ENCODE peak calls at places on chromosome 17, in five cellular contexts. R is activated gamma-delta T cell treated with anti-CD3 and anti-CD28 coated beads, Interleukin-2, amount 50 U/mL, for 16 hours; K is activated effector memory CD4-positive, alpha-beta T cell treated with anti-CD3 and anti-CD28 coated beads, Interleukin-2, amount 50 U/mL, for 16 hours; O is left lung; P is astrocyte of the spinal cord. W is an unnamed sample.

GRCh38 chr17:17320188-17320910 is 17.2 kb downstream of the NT5M start:
- DNase-seq in R (no peak), K (no peak), P (no peak), O (no peak), W (no peak)

GRCh38 chr17:258906-259305 is 77.5 kb upstream of the DOC2B start:
- DNase-seq in K (peak; percentile 24), R (no peak), O (peak; percentile 61), P (no peak), W (no peak)

GRCh38 chr17:80005360-80006338 is 30.0 kb downstream of the TBC1D16 start:
- DNase-seq in O (peak; percentile 83), R (peak; percentile 44), K (peak; percentile 81), P (peak; percentile 33), W (peak; percentile 53)

GRCh38 chr17:17062356-17062755 is 20.1 kb downstream of the MPRIP start:
- DNase-seq in R (no peak), P (no peak), K (peak; percentile 50), O (no peak), W (peak; percentile 73)

GRCh38 chr17:66331038-66331816 is 28.8 kb downstream of the PRKCA start:
- DNase-seq in P (no peak), R (no peak), O (no peak), K (no peak), W (no peak)

GRCh38 chr17:8173871-8174322 is 2.3 kb downstream of the TMEM107 start:
- DNase-seq in O (no peak), K (no peak), P (no peak), R (no peak), W (no peak)

GRCh38 chr17:51427259-51428255 is 167.2 kb downstream of the UTP18 start:
- DNase-seq in O (no peak), K (peak; percentile 89), R (peak; percentile 20), P (no peak), W (no peak)

GRCh38 chr17:5226940-5227878 is 7.5 kb downstream of the SCIMP start:
- DNase-seq in P (no peak), R (peak; percentile 52), K (no peak), O (no peak), W (no peak)

GRCh38 chr17:79836952-79837887 is 2.0 kb downstream of the CBX4 start:
- DNase-seq in P (peak; percentile 62), R (peak; percentile 29), K (peak; percentile 76), O (peak; percentile 93), W (no peak)

GRCh38 chr17:45244725-45245656 is 16.9 kb downstream of the SPATA32 start:
- DNase-seq in R (no peak), O (no peak), K (no peak), P (no peak), W (no peak)

GRCh38 chr17:32621612-32622312 is 135.0 kb downstream of the CDK5R1 start:
- DNase-seq in P (peak; percentile 28), K (no peak), R (no peak), O (no peak), W (peak; percentile 28)

W was measured in myocyte.